ENCODE peak calls at places on chromosome 21, in ten cellular contexts. N, V, B, J, A, C, X, Y, M and Q are unnamed samples.

GRCh38 chr21:32954353-32954752 is 71.4 kb upstream of the OLIG2 start:
- DNase-seq in B (no peak), M (no peak), X (no peak), V (no peak), C (no peak), J (no peak), N (no peak), Y (no peak), A (no peak), Q (no peak)

GRCh38 chr21:42818328-42818749 is 61.0 kb downstream of the WDR4 start:
- DNase-seq in N (peak; percentile 66), A (no peak), J (no peak), M (peak; percentile 66), C (peak; percentile 73), Y (peak; percentile 48), B (peak; percentile 73), X (peak; percentile 69), V (no peak), Q (peak; percentile 66)

GRCh38 chr21:45243603-45244002 is 44.1 kb downstream of the POFUT2 start:
- DNase-seq in M (no peak), X (no peak), J (no peak), V (no peak), Y (no peak), C (no peak), B (no peak), N (no peak), A (no peak), Q (no peak)

GRCh38 chr21:39654951-39655350 is 42.2 kb downstream of the B3GALT5 start:
- DNase-seq in J (no peak), B (no peak), Y (no peak), A (no peak), X (no peak), C (no peak), V (no peak), M (no peak), N (no peak), Q (no peak)

GRCh38 chr21:42123509-42123908 is 52.4 kb downstream of the UMODL1 start:
- DNase-seq in J (no peak), V (no peak), B (no peak), Y (no peak), A (no peak), N (no peak), M (no peak), C (no peak), X (no peak), Q (no peak)

GRCh38 chr21:44082648-44083436 is 24.4 kb upstream of the PWP2 start:
- DNase-seq in V (no peak), Y (no peak), M (no peak), J (no peak), X (no peak), B (no peak), N (no peak), C (no peak), A (no peak), Q (no peak)

GRCh38 chr21:37921091-37921490 is 4.8 kb upstream of the KCNJ6 start:
- DNase-seq in M (no peak), X (no peak), B (no peak), N (no peak), Y (peak; percentile 59), V (no peak), C (peak; percentile 49), A (no peak), J (peak; percentile 77), Q (no peak)

GRCh38 chr21:27397578-27397977 is 430.7 kb upstream of the ADAMTS5 start:
- DNase-seq in Y (no peak), N (no peak), A (no peak), V (no peak), B (no peak), C (no peak), J (no peak), X (no peak), M (no peak), Q (no peak)

GRCh38 chr21:26140185-26140584 is 30.4 kb downstream of the APP start:
- DNase-seq in B (peak; percentile 44), J (peak; percentile 99), A (peak; percentile 25), V (peak; percentile 53), X (no peak), N (peak; percentile 62), M (no peak), C (peak; percentile 89), Y (peak; percentile 93), Q (no peak)

GRCh38 chr21:45146301-45146700 is 71.9 kb downstream of the ADARB1 start:
- DNase-seq in A (no peak), Y (no peak), X (no peak), B (no peak), M (no peak), V (no peak), N (no peak), J (no peak), C (no peak), Q (no peak)

GRCh38 chr21:33198346-33199135 is 31.2 kb upstream of the IFNAR2 start:
- DNase-seq in N (no peak), Y (no peak), V (no peak), B (peak; percentile 35), X (no peak), C (peak; percentile 67), M (peak; percentile 13), J (no peak), A (peak; percentile 78), Q (peak; percentile 14)

GRCh38 chr21:41745971-41746743 is 20.7 kb downstream of the RIPK4 start:
- DNase-seq in V (no peak), J (no peak), X (no peak), M (no peak), C (no peak), A (no peak), B (no peak), Y (no peak), N (peak; percentile 10), Q (no peak)

GRCh38 chr21:45283611-45284455 is 3.9 kb downstream of the POFUT2 start:
- DNase-seq in N (no peak), V (no peak), Y (no peak), M (no peak), X (no peak), A (no peak), B (peak; percentile 5), C (no peak), J (no peak), Q (no peak)

GRCh38 chr21:41774467-41775151 is 7.8 kb upstream of the RIPK4 start:
- DNase-seq in Y (no peak), M (peak; percentile 58), C (no peak), B (no peak), J (no peak), X (no peak), V (no peak), N (peak; percentile 90), A (no peak), Q (no peak)

GRCh38 chr21:26949830-26950229 is 17.1 kb downstream of the ADAMTS5 start:
- DNase-seq in B (no peak), V (no peak), J (no peak), N (no peak), X (no peak), Y (no peak), C (no peak), M (no peak), A (no peak), Q (no peak)

GRCh38 chr21:41768371-41769042 is 1.7 kb upstream of the RIPK4 start:
- DNase-seq in Y (peak; percentile 80), X (peak; percentile 50), C (peak; percentile 88), A (no peak), V (no peak), N (peak; percentile 96), B (peak; percentile 84), M (peak; percentile 91), J (no peak), Q (no peak)

GRCh38 chr21:32844653-32845443 is 73.3 kb upstream of the PAXBP1 start:
- DNase-seq in B (no peak), Y (peak; percentile 40), C (peak; percentile 95), N (peak; percentile 53), X (no peak), M (no peak), J (no peak), A (no peak), V (no peak), Q (no peak)

GRCh38 chr21:45558044-45558721 is 15.9 kb upstream of the SLC19A1 start:
- DNase-seq in J (no peak), V (no peak), X (no peak), B (no peak), C (no peak), M (no peak), Y (no peak), A (no peak), N (no peak), Q (no peak)

GRCh38 chr21:46220275-46220810 is 8.2 kb downstream of the LSS start:
- DNase-seq in J (no peak), M (no peak), B (no peak), A (no peak), N (no peak), Y (no peak), C (no peak), V (no peak), X (no peak), Q (no peak)

GRCh38 chr21:14918542-14918941 is 146.3 kb downstream of the NRIP1 start:
- DNase-seq in X (no peak), J (no peak), N (peak; percentile 78), M (no peak), A (no peak), B (no peak), Y (no peak), V (no peak), C (peak; percentile 37), Q (no peak)

GRCh38 chr21:35075546-35075945 is 26.4 kb upstream of the RUNX1 start:
- DNase-seq in A (peak; percentile 25), Y (peak; percentile 50), N (peak; percentile 14), M (peak; percentile 8), J (no peak), V (peak; percentile 39), X (no peak), C (peak; percentile 74), B (no peak), Q (no peak)

GRCh38 chr21:36209626-36210171 is 53.1 kb downstream of the DOP1B start:
- DNase-seq in Y (peak; percentile 81), J (peak; percentile 42), V (peak; percentile 55), X (peak; percentile 73), N (peak; percentile 90), B (peak; percentile 67), A (peak; percentile 5), M (peak; percentile 80), C (peak; percentile 75), Q (peak; percentile 69)

GRCh38 chr21:46145840-46146691 is 9.3 kb downstream of the FTCD start:
- DNase-seq in Y (no peak), B (no peak), M (no peak), J (no peak), C (no peak), A (no peak), X (no peak), N (no peak), V (no peak), Q (no peak)

GRCh38 chr21:41973861-41974751 is 20.3 kb upstream of the C2CD2 start:
- DNase-seq in Y (peak; percentile 23), N (peak; percentile 37), X (peak; percentile 45), V (no peak), M (no peak), B (no peak), C (no peak), A (no peak), J (no peak), Q (no peak)

GRCh38 chr21:34594566-34595234 is 20.2 kb downstream of the RCAN1 start:
- DNase-seq in B (no peak), M (no peak), C (no peak), A (no peak), V (no peak), J (no peak), Y (no peak), X (no peak), N (peak; percentile 42), Q (no peak)